ENCODE peak calls at places on chromosome 4, in nine cellular contexts. W is PC-3; K is upper lobe of left lung; H is type B pancreatic cell; V is CD4-positive, alpha-beta T cell; S is A549; X is progenitor cell of endocrine pancreas; T is choroid plexus epithelial cell; B is mucosa of descending colon. A is an unnamed sample.

GRCh38 chr4:176988226-176988625 is 195.5 kb upstream of the VEGFC start:
- DNase-seq in W (peak; percentile 96), K (no peak), H (no peak), V (no peak), S (peak; percentile 49), X (no peak), T (peak; percentile 85), B (no peak), A (peak; percentile 82)

GRCh38 chr4:55116450-55116849 is 8.9 kb downstream of the KDR start:
- DNase-seq in W (peak; percentile 46), K (no peak), H (no peak), V (no peak), S (no peak), X (no peak), T (peak; percentile 62), B (no peak), A (peak; percentile 8)

GRCh38 chr4:84966382-84967291 is at the start of gene WDFY3:
- DNase-seq in W (peak; percentile 80), K (peak; percentile 91), H (peak; percentile 77), V (no peak), S (peak; percentile 82), X (peak; percentile 43), T (peak; percentile 94), B (peak; percentile 81), A (peak; percentile 75)

GRCh38 chr4:9898596-9899345 is 117.3 kb downstream of the DRD5 start:
- DNase-seq in W (peak; percentile 35), K (no peak), H (no peak), V (no peak), S (peak; percentile 11), X (peak; percentile 37), T (peak; percentile 88), B (peak; percentile 50), A (no peak)

GRCh38 chr4:6019316-6020263 is 1.4 kb upstream of the C4orf50 start:
- DNase-seq in W (peak; percentile 64), K (no peak), H (no peak), V (no peak), S (peak; percentile 44), X (peak; percentile 37), T (peak; percentile 52), B (peak; percentile 48), A (no peak)

GRCh38 chr4:109801895-109802319 is at the start of gene CFI:
- DNase-seq in W (no peak), K (no peak), H (no peak), V (no peak), S (no peak), X (no peak), T (peak; percentile 93), B (no peak), A (peak; percentile 50)

GRCh38 chr4:91298156-91298700 is 1005.5 kb upstream of the GRID2 start:
- DNase-seq in W (no peak), K (no peak), H (no peak), V (no peak), S (no peak), X (no peak), T (no peak), B (no peak), A (no peak)

GRCh38 chr4:108744307-108744706 is 18.5 kb downstream of the ETNPPL start:
- DNase-seq in W (no peak), K (no peak), H (no peak), V (no peak), S (no peak), X (no peak), T (no peak), B (no peak), A (peak; percentile 0)

GRCh38 chr4:158122501-158122900 is 50.3 kb downstream of the GASK1B start:
- DNase-seq in W (no peak), K (no peak), H (no peak), V (no peak), S (no peak), X (no peak), T (peak; percentile 63), B (no peak), A (no peak)

GRCh38 chr4:87570290-87570689 is 38.0 kb upstream of the DSPP start:
- DNase-seq in W (no peak), K (no peak), H (no peak), V (no peak), S (no peak), X (no peak), T (no peak), B (no peak), A (no peak)

GRCh38 chr4:169745291-169745690 is 12.5 kb downstream of the HPF1 start:
- DNase-seq in W (peak; percentile 24), K (peak; percentile 34), H (no peak), V (no peak), S (no peak), X (no peak), T (peak; percentile 78), B (no peak), A (no peak)

GRCh38 chr4:134202136-134202535 is 547 bp upstream of the PABPC4L start:
- DNase-seq in W (no peak), K (no peak), H (no peak), V (no peak), S (no peak), X (no peak), T (peak; percentile 34), B (no peak), A (no peak)

GRCh38 chr4:2930135-2930805 is 32.9 kb downstream of the NOP14 start:
- DNase-seq in W (no peak), K (no peak), H (no peak), V (no peak), S (no peak), X (no peak), T (no peak), B (no peak), A (no peak)

GRCh38 chr4:3291969-3292570 is 751 bp upstream of the RGS12 start:
- DNase-seq in W (peak; percentile 52), K (peak; percentile 94), H (peak; percentile 74), V (no peak), S (peak; percentile 36), X (peak; percentile 39), T (peak; percentile 16), B (peak; percentile 64), A (no peak)

GRCh38 chr4:84856468-84856867 is 110.0 kb downstream of the WDFY3 start:
- DNase-seq in W (no peak), K (no peak), H (no peak), V (no peak), S (no peak), X (no peak), T (peak; percentile 75), B (no peak), A (no peak)

GRCh38 chr4:20512053-20512810 is 188.0 kb upstream of the PACRGL start:
- DNase-seq in W (peak; percentile 76), K (no peak), H (no peak), V (no peak), S (no peak), X (no peak), T (peak; percentile 16), B (no peak), A (no peak)

GRCh38 chr4:14695411-14695810 is 306.9 kb upstream of the CPEB2 start:
- DNase-seq in W (no peak), K (no peak), H (no peak), V (no peak), S (no peak), X (no peak), T (peak; percentile 14), B (no peak), A (no peak)

GRCh38 chr4:183722738-183723560 is 63.9 kb downstream of the TRAPPC11 start:
- DNase-seq in W (peak; percentile 75), K (peak; percentile 95), H (peak; percentile 77), V (peak; percentile 16), S (no peak), X (peak; percentile 68), T (peak; percentile 26), B (peak; percentile 79), A (no peak)

GRCh38 chr4:86223472-86223871 is 136.4 kb downstream of the MAPK10 start:
- DNase-seq in W (peak; percentile 60), K (no peak), H (no peak), V (no peak), S (no peak), X (no peak), T (peak; percentile 70), B (no peak), A (no peak)

GRCh38 chr4:156983366-156983765 is 11.8 kb upstream of the PDGFC start:
- DNase-seq in W (peak; percentile 41), K (no peak), H (no peak), V (no peak), S (peak; percentile 19), X (no peak), T (peak; percentile 69), B (no peak), A (no peak)
- TF ChIP-seq CTCF in W (peak; percentile 56), K (peak; percentile 10), H (peak; percentile 67), V (no peak), S (no peak), X (peak; percentile 46), T (peak; percentile 67), B (no peak), A (peak; percentile 44)

DNA sequence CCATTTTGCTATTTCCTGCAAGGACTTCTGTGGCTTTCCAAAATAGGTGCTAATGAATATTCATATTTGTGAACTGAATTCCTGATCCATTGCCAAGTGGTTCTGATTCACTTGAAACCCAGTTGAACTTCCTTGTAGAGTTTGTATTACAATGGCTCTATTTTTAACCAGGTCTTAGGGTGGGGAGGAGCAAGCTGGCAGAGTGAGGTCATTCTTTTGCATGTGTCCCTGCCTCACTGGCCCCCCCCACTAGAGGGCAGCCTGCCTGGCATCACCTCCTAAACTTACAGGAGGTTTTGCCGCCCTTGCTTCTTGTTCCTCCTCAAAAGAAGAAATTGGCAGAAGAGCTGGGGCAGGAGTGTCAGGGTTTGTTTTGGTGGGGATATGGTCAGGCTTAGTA is 10.5 kb downstream of the PTTG2 start:
- DNase-seq in W (peak; percentile 59), K (no peak), H (no peak), V (peak; percentile 35), S (peak; percentile 26), X (no peak), T (peak; percentile 60), B (peak; percentile 85), A (no peak)
- TF ChIP-seq CTCF in W (peak; percentile 61), K (peak; percentile 46), H (peak; percentile 35), V (no peak), S (no peak), X (peak; percentile 12), T (peak; percentile 57), B (peak; percentile 79), A (peak; percentile 21)

DNA sequence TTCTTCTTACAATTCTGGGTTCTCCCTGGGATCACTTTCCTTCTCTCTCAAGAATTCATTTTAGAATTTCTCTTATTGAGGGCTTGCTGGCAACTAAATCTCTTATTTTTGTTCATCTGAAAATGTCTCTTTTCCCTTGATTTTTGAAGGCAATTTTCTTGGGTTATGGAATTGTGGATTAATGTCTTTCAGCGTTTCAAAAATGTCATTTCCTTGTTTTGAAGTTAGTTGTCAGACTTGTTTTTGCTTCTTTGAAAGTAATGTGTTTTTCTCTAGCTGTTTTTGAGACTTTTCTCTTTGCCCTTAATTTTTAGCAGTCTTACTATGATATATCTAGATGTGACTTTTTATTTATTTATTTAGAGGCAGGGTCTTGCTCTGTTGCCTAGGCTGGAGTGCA is 205.7 kb downstream of the CHIC2 start:
- DNase-seq in W (no peak), K (no peak), H (no peak), V (no peak), S (no peak), X (no peak), T (no peak), B (no peak), A (no peak)
- TF ChIP-seq CTCF in W (no peak), K (no peak), H (no peak), V (no peak), S (no peak), X (no peak), T (no peak), B (no peak), A (no peak)

DNA sequence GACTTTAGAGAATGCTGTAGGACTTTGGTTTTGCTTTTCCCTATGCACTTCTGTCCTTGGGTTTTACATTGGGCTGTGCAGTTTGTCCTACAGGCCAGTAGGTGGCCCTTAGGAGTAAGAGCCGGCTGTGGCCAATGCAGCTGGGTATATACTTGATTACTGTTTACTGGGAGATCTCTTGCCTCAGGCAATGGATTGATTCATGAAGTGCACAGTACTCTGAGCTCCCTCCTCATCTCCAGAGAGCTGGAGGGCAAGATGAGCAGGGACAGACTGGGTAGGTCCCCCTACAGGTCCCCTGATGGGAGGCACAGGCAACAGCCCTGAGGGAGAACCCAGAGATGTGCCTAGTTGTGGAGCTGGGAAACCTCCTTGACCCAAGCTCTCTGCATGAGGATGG is 103.8 kb upstream of the QRFPR start:
- DNase-seq in W (peak; percentile 60), K (no peak), H (no peak), V (no peak), S (peak; percentile 3), X (no peak), T (peak; percentile 86), B (peak; percentile 46), A (peak; percentile 40)
- TF ChIP-seq CTCF in W (peak; percentile 75), K (peak; percentile 55), H (peak; percentile 71), V (no peak), S (peak; percentile 34), X (peak; percentile 69), T (peak; percentile 94), B (peak; percentile 64), A (peak; percentile 91)